ENCODE peak calls at places on chromosome 22, in eight cellular contexts. I, L, O, S, G, Y, N and J are unnamed samples.

GRCh38 chr22:29302681-29303465 is 3.6 kb upstream of the GAS2L1 start:
- DNase-seq in N (no peak), I (no peak), L (no peak), O (no peak), Y (peak), G (no peak), S (no peak), J (no peak)

GRCh38 chr22:19632671-19633148 is 81.6 kb upstream of the SEPTIN5 start:
- DNase-seq in S (no peak), Y (no peak), L (no peak), G (no peak), N (no peak), I (no peak), O (no peak), J (no peak)

GRCh38 chr22:50722048-50722701 is 15.8 kb upstream of the ACR start:
- DNase-seq in S (no peak), L (no peak), O (no peak), N (no peak), I (no peak), G (no peak), Y (no peak), J (no peak)

GRCh38 chr22:43218786-43219185 is 31.9 kb upstream of the TTLL12 start:
- DNase-seq in I (no peak), L (no peak), Y (no peak), G (no peak), S (no peak), N (no peak), O (no peak), J (no peak)

GRCh38 chr22:30074994-30075393 is 5.3 kb upstream of the HORMAD2 start:
- DNase-seq in N (no peak), S (no peak), G (no peak), L (no peak), I (no peak), Y (no peak), O (no peak), J (no peak)

GRCh38 chr22:41929158-41929896 is 2.7 kb upstream of the TNFRSF13C start:
- DNase-seq in N (peak), I (no peak), O (no peak), S (no peak), Y (no peak), G (no peak), L (no peak), J (no peak)

GRCh38 chr22:29842740-29843139 is 4.7 kb upstream of the ASCC2 start:
- DNase-seq in S (no peak), Y (peak), O (no peak), N (no peak), L (peak), G (no peak), I (peak), J (no peak)

GRCh38 chr22:43186272-43187170 is at the start of gene TTLL12:
- DNase-seq in N (peak), L (peak), Y (peak), I (peak), O (peak), G (peak), S (peak), J (peak)

GRCh38 chr22:30040499-30041055 is 39.7 kb upstream of the HORMAD2 start:
- DNase-seq in O (no peak), G (peak), N (no peak), Y (no peak), S (no peak), L (no peak), I (no peak), J (no peak)

GRCh38 chr22:22767876-22768602 is 119.6 kb upstream of the IGLL5 start:
- DNase-seq in I (peak), S (no peak), L (no peak), Y (peak), O (no peak), G (no peak), N (no peak), J (no peak)

GRCh38 chr22:29692327-29692640 is 27.5 kb upstream of the CABP7 start:
- DNase-seq in Y (no peak), L (no peak), O (no peak), I (no peak), S (no peak), G (no peak), N (no peak), J (no peak)

GRCh38 chr22:28994522-28994921 is 67.1 kb downstream of the C22orf31 start:
- DNase-seq in O (no peak), I (no peak), L (no peak), N (no peak), Y (no peak), G (no peak), S (no peak), J (no peak)

GRCh38 chr22:49999063-49999900 is 13.3 kb downstream of the IL17REL start:
- DNase-seq in L (no peak), O (no peak), I (no peak), Y (no peak), S (peak), N (peak), G (no peak), J (peak)

GRCh38 chr22:46574993-46575914 is 37.8 kb upstream of the CELSR1 start:
- DNase-seq in L (peak), G (no peak), N (peak), I (no peak), O (no peak), S (no peak), Y (peak), J (peak)

GRCh38 chr22:30928401-30928800 is 40.2 kb downstream of the MORC2 start:
- DNase-seq in N (no peak), S (no peak), L (no peak), O (no peak), Y (no peak), I (no peak), G (no peak), J (no peak)

GRCh38 chr22:28252539-28252938 is 333.5 kb upstream of the PITPNB start:
- DNase-seq in L (no peak), O (no peak), S (no peak), I (no peak), Y (no peak), G (no peak), N (no peak), J (no peak)

GRCh38 chr22:49355206-49355920 is 472.3 kb downstream of the BRD1 start:
- DNase-seq in S (no peak), G (no peak), O (no peak), L (no peak), I (no peak), N (peak), Y (no peak), J (no peak)

GRCh38 chr22:19122143-19122751 is at the start of gene DGCR2:
- DNase-seq in N (peak), O (peak), Y (peak), I (peak), S (peak), L (peak), G (peak), J (peak)

GRCh38 chr22:19194751-19195536 is 16.4 kb upstream of the SLC25A1 start:
- DNase-seq in N (no peak), O (no peak), Y (no peak), I (no peak), S (no peak), G (no peak), L (no peak), J (no peak)

GRCh38 chr22:36904260-36904659 is 9.2 kb upstream of the CSF2RB start:
- DNase-seq in S (no peak), I (no peak), G (no peak), Y (no peak), O (no peak), L (no peak), N (no peak), J (no peak)
- TF ChIP-seq CTCF in S (peak), I (no peak), G (no peak), Y (peak), O (no peak), L (no peak), N (no peak), J (no peak)

GRCh38 chr22:24753919-24754318 is 20.6 kb downstream of the PIWIL3 start:
- DNase-seq in O (no peak), S (no peak), I (no peak), L (no peak), N (no peak), G (no peak), Y (no peak), J (no peak)
- TF ChIP-seq CTCF in O (no peak), S (no peak), I (no peak), L (no peak), N (no peak), G (no peak), Y (no peak), J (no peak)

GRCh38 chr22:17581631-17582030 is 18.3 kb downstream of the SLC25A18 start:
- DNase-seq in S (no peak), G (no peak), I (no peak), O (no peak), N (no peak), L (no peak), Y (no peak), J (no peak)

GRCh38 chr22:17581056-17581455 is 17.8 kb downstream of the SLC25A18 start:
- DNase-seq in I (no peak), L (no peak), G (no peak), Y (no peak), S (no peak), O (no peak), N (no peak), J (no peak)

GRCh38 chr22:17578129-17578754 is 14.9 kb downstream of the SLC25A18 start:
- DNase-seq in O (no peak), S (no peak), N (no peak), I (peak), Y (peak), L (no peak), G (no peak), J (no peak)

GRCh38 chr22:17579535-17579981 is 16.3 kb downstream of the SLC25A18 start:
- DNase-seq in I (no peak), Y (no peak), G (no peak), L (no peak), O (no peak), N (no peak), S (no peak), J (no peak)

GRCh38 chr22:17580461-17581031 is 17.2 kb downstream of the SLC25A18 start:
- DNase-seq in G (no peak), S (no peak), L (no peak), Y (peak), O (no peak), I (no peak), N (no peak), J (no peak)
- TF ChIP-seq CTCF in G (no peak), S (peak), L (no peak), Y (peak), O (no peak), I (no peak), N (no peak), J (no peak)

GRCh38 chr22:45344339-45344738 is 34.6 kb downstream of the FAM118A start:
- DNase-seq in G (no peak), Y (peak), I (peak), S (no peak), O (no peak), L (peak), N (no peak), J (peak)
- TF ChIP-seq CTCF in G (no peak), Y (no peak), I (no peak), S (peak), O (no peak), L (no peak), N (no peak), J (no peak)

DNA sequence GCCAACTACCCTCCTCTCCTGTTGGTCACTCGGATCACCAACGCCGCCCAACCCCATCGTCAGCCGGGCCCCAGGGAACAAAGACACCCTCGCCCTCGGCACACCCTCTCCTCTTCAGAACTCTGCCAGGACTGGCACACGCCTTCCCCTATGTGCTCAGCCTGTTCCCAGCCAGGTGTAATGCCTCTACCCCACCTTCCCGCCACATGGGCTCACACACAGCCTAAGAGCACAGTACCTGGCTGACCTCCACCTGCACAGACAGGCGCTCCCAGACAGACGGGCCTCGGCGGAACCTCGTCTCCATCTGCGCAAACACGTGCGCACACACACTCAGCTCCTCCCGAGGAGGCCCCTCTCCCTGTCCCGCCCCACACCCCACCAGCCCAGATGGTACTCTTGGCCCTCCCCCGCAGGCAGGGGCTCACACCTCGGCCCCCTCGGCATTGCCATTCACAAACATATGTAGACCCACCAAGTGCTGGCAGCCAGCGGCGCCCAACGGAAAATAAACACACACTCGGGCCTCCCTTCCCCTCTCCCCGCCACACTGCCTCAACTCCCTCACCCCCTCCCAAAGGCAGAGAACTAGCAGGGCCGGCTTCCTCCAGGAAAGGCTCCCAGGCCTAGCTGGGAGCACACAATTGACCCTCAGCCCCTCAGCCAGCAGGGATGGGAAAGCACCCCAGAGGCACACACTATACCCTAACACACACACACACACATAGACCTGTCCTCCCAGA is 8.5 kb downstream of the ELFN2 start:
- DNase-seq in O (no peak), L (no peak), G (no peak), Y (no peak), N (no peak), S (no peak), I (no peak), J (no peak)
- TF ChIP-seq CTCF in O (no peak), L (no peak), G (no peak), Y (no peak), N (no peak), S (no peak), I (no peak), J (no peak)

GRCh38 chr22:47976219-47976618 is 1213.8 kb downstream of the TBC1D22A start:
- DNase-seq in G (no peak), L (no peak), I (no peak), Y (no peak), N (no peak), O (no peak), S (no peak), J (no peak)
- TF ChIP-seq CTCF in G (no peak), L (no peak), I (no peak), Y (no peak), N (no peak), O (no peak), S (no peak), J (no peak)

GRCh38 chr22:21623402-21623970 is 6.3 kb downstream of the YDJC start:
- DNase-seq in N (no peak), Y (no peak), I (no peak), L (no peak), O (no peak), G (no peak), S (no peak), J (no peak)

GRCh38 chr22:21621891-21622623 is 7.8 kb downstream of the YDJC start:
- DNase-seq in L (no peak), S (no peak), Y (no peak), N (no peak), I (peak), O (no peak), G (peak), J (no peak)

GRCh38 chr22:21622624-21623401 is 7.0 kb downstream of the YDJC start:
- DNase-seq in S (no peak), I (no peak), N (no peak), O (no peak), Y (no peak), G (no peak), L (no peak), J (no peak)

GRCh38 chr22:21624120-21624879 is 5.5 kb downstream of the YDJC start:
- DNase-seq in N (no peak), L (peak), O (peak), G (no peak), I (peak), S (no peak), Y (peak), J (peak)

DNA sequence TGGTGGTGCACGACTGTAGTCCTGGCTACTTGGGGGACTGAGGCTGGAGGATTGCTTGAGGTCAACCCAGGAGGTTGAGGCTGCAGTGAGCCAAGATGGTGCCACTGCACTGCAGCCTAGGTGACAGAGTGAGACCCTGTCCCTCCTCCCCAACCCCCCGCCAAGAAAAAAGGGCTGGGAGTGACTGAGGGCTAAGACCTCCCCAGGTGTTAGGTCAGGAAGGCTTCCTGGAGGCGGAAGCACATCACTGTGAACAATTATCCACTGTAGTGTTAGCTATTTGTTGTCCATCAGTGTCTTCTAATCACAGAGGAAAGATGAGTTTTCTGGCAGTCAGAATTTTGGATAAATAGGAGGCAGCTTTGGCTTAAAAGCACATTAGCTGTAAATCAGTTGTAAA is 8.8 kb downstream of the YDJC start:
- DNase-seq in N (no peak), Y (no peak), S (no peak), I (no peak), G (no peak), L (no peak), O (no peak), J (no peak)
- TF ChIP-seq CTCF in N (no peak), Y (no peak), S (no peak), I (no peak), G (no peak), L (no peak), O (no peak), J (no peak)

GRCh38 chr22:44956835-44957234 is 53.0 kb downstream of the PHF21B start:
- DNase-seq in N (no peak), S (no peak), I (no peak), G (no peak), O (no peak), L (no peak), Y (no peak), J (no peak)

GRCh38 chr22:44952863-44953790 is 56.7 kb downstream of the PHF21B start:
- DNase-seq in Y (no peak), N (no peak), I (no peak), O (no peak), L (no peak), G (no peak), S (no peak), J (no peak)

GRCh38 chr22:44954113-44954512 is 55.7 kb downstream of the PHF21B start:
- DNase-seq in G (no peak), O (no peak), N (no peak), L (no peak), Y (no peak), S (no peak), I (no peak), J (no peak)

GRCh38 chr22:44955102-44955501 is 54.7 kb downstream of the PHF21B start:
- DNase-seq in I (no peak), L (no peak), Y (no peak), S (no peak), O (no peak), N (no peak), G (no peak), J (no peak)

DNA sequence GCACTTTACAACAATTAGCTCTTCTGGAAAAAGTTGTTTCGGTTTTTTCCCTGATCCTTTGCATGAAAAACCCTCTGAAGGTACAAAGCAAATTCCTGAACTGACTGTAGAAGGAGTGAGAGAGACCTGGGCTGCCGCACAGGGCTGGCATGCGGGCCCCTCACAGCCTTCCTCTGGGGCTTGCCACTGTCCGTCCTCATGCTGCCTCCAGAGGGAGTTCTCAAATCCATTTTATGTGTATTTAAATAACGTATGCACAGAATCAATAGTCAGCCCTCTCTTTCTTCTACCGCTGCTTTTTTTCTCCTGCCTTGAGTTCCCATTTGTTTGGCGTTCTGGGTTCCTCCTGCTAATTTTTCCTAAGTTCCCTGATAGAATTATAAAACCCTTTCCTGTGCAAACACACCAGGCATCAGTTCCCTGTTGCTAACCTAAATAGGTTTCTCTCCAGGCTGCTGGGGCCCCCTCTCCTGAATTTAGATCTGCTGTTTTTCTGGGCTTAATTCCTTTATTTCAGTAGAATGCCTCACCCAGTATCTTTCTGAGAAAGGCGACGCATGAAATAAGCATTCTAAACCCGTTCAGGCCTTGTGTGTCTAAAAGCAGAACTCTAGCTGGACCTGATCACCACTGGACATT is 52.4 kb downstream of the PHF21B start:
- DNase-seq in N (no peak), Y (no peak), S (no peak), I (no peak), O (no peak), G (no peak), L (no peak), J (no peak)
- TF ChIP-seq CTCF in N (no peak), Y (peak), S (peak), I (peak), O (no peak), G (no peak), L (no peak), J (peak)

GRCh38 chr22:26826431-26826935 is 169.1 kb downstream of the MIAT start:
- DNase-seq in G (no peak), L (no peak), N (no peak), O (no peak), Y (no peak), I (no peak), S (no peak), J (no peak)

GRCh38 chr22:26825960-26826359 is 168.6 kb downstream of the MIAT start:
- DNase-seq in L (no peak), N (no peak), S (no peak), Y (no peak), O (no peak), I (no peak), G (no peak), J (no peak)

GRCh38 chr22:26821854-26822253 is 164.5 kb downstream of the MIAT start:
- DNase-seq in Y (no peak), O (no peak), I (no peak), L (no peak), G (no peak), S (no peak), N (no peak), J (no peak)

GRCh38 chr22:26823966-26824365 is 166.6 kb downstream of the MIAT start:
- DNase-seq in Y (no peak), G (no peak), O (no peak), S (no peak), I (no peak), N (no peak), L (no peak), J (no peak)

GRCh38 chr22:26822300-26822699 is 164.9 kb downstream of the MIAT start:
- DNase-seq in S (no peak), I (no peak), G (no peak), O (no peak), Y (no peak), L (no peak), N (no peak), J (no peak)
- TF ChIP-seq CTCF in S (no peak), I (no peak), G (no peak), O (no peak), Y (no peak), L (peak), N (no peak), J (no peak)

GRCh38 chr22:38755911-38756532 is at the start of gene SUN2:
- DNase-seq in N (peak), G (peak), I (peak), O (peak), S (peak), Y (peak), L (peak), J (peak)
- TF ChIP-seq CTCF in N (no peak), G (no peak), I (no peak), O (no peak), S (no peak), Y (no peak), L (no peak), J (no peak)